ENCODE peak calls at places on chromosomes 5 and 9, in four cellular contexts. P is aorta, C is KBM-7, H is anterior cingulate cortex. F is an unnamed sample.

GRCh38 chr5:107570805-107571531 is 99.8 kb downstream of the EFNA5 start:
- DNase-seq in P (no peak), C (no peak), H (no peak), F (no peak)

GRCh38 chr5:54656261-54656728 is 138.7 kb downstream of the SNX18 start:
- DNase-seq in P (no peak), C (no peak), H (no peak), F (no peak)

GRCh38 chr5:157855404-157855994 is 3.4 kb downstream of the CLINT1 start:
- DNase-seq in P (no peak), C (peak), H (peak), F (peak)

GRCh38 chr5:78483809-78484521 is 123.5 kb downstream of the SCAMP1 start:
- DNase-seq in P (no peak), C (peak), H (no peak), F (peak)

GRCh38 chr5:2563046-2563445 is 188.4 kb downstream of the IRX2 start:
- DNase-seq in P (no peak), C (no peak), H (no peak), F (no peak)

GRCh38 chr9:104093647-104094533 is at the start of gene SMC2:
- DNase-seq in P (peak), C (peak), H (peak), F (peak)

GRCh38 chr5:111984044-111984443 is 227.1 kb upstream of the NREP start:
- DNase-seq in P (no peak), C (peak), H (no peak), F (no peak)

GRCh38 chr5:143229426-143229895 is 174.0 kb downstream of the NR3C1 start:
- DNase-seq in P (no peak), C (no peak), H (no peak), F (peak)

GRCh38 chr9:1871486-1872181 is 143.5 kb upstream of the SMARCA2 start:
- DNase-seq in P (no peak), C (no peak), H (no peak), F (no peak)

GRCh38 chr5:88683506-88684135 is 199.4 kb downstream of the MEF2C start:
- DNase-seq in P (peak), C (no peak), H (no peak), F (no peak)

GRCh38 chr5:43312076-43312620 is 1.1 kb downstream of the HMGCS1 start:
- DNase-seq in P (no peak), C (no peak), H (no peak), F (no peak)

GRCh38 chr9:96441798-96442445 is 8.0 kb upstream of the HABP4 start:
- DNase-seq in P (no peak), C (peak), H (no peak), F (no peak)

GRCh38 chr9:134706522-134706921 is 64.9 kb downstream of the COL5A1 start:
- DNase-seq in P (no peak), C (no peak), H (no peak), F (no peak)

GRCh38 chr9:135519179-135519971 is 1.9 kb upstream of the LCN1 start:
- DNase-seq in P (no peak), C (no peak), H (no peak), F (no peak)

GRCh38 chr5:96288166-96288844 is 144.7 kb downstream of the PCSK1 start:
- DNase-seq in P (no peak), C (no peak), H (no peak), F (no peak)

GRCh38 chr5:43312699-43313034 is 545 bp downstream of the HMGCS1 start:
- DNase-seq in P (no peak), C (no peak), H (no peak), F (no peak)

GRCh38 chr5:42855386-42855785 is 43.7 kb upstream of the SELENOP start:
- DNase-seq in P (no peak), C (no peak), H (no peak), F (no peak)

GRCh38 chr5:126031989-126032716 is 391.1 kb upstream of the GRAMD2B start:
- DNase-seq in P (no peak), C (no peak), H (no peak), F (peak)

F was measured in adrenal gland.